ENCODE peak calls at places on chromosomes 7 and 10, in four cellular contexts. E is kidney epithelial cell; T is RCC 7860; Q is stimulated activated CD8-positive, alpha-beta memory T cell treated with anti-CD3 and anti-CD28 coated beads, Interleukin-4, amount 100 ng/mL, for 24 hours. N is an unnamed sample.

GRCh38 chr10:117391436-117392205 is 16.4 kb upstream of the PDZD8 start:
- DNase-seq in E (no peak), T (no peak), Q (no peak), N (no peak)

GRCh38 chr10:122152544-122152943 is 118.6 kb upstream of the BTBD16 start:
- DNase-seq in E (no peak), T (no peak), Q (no peak), N (no peak)

GRCh38 chr10:7710446-7710845 is 7.3 kb downstream of the ITIH2 start:
- DNase-seq in E (no peak), T (no peak), Q (no peak), N (no peak)

GRCh38 chr10:86497621-86498020 is 24.0 kb downstream of the WAPL start:
- DNase-seq in E (no peak), T (no peak), Q (no peak), N (no peak)

GRCh38 chr10:129898701-129899563 is 65.1 kb downstream of the EBF3 start:
- DNase-seq in E (no peak), T (no peak), Q (no peak), N (no peak)

GRCh38 chr7:37212526-37212925 is 236.1 kb downstream of the ELMO1 start:
- DNase-seq in E (no peak), T (no peak), Q (no peak), N (no peak)

GRCh38 chr7:55245271-55245723 is 119.8 kb upstream of the LANCL2 start:
- DNase-seq in E (peak), T (peak), Q (no peak), N (peak)

GRCh38 chr7:39565538-39565937 is 666 bp upstream of the YAE1 start:
- DNase-seq in E (no peak), T (no peak), Q (no peak), N (no peak)

GRCh38 chr7:36521911-36522310 is 132.2 kb downstream of the ANLN start:
- DNase-seq in E (no peak), T (no peak), Q (no peak), N (no peak)

GRCh38 chr10:124225029-124225467 is 131.7 kb upstream of the CHST15 start:
- DNase-seq in E (no peak), T (no peak), Q (no peak), N (no peak)

GRCh38 chr7:54709283-54709682 is 49.7 kb downstream of the SEC61G start:
- DNase-seq in E (no peak), T (no peak), Q (no peak), N (no peak)

GRCh38 chr7:2817456-2817855 is 26.7 kb downstream of the GNA12 start:
- DNase-seq in E (no peak), T (no peak), Q (no peak), N (no peak)

GRCh38 chr7:139783647-139784385 is 6.0 kb upstream of the HIPK2 start:
- DNase-seq in E (no peak), T (peak), Q (no peak), N (no peak)

GRCh38 chr7:91396-92158 is 100.8 kb upstream of the FAM20C start:
- DNase-seq in E (no peak), T (no peak), Q (no peak), N (no peak)

GRCh38 chr10:58064714-58065528 is 202.8 kb downstream of the IPMK start:
- DNase-seq in E (peak), T (peak), Q (no peak), N (peak)

GRCh38 chr7:129949292-129950133 is 3.2 kb downstream of the UBE2H start:
- DNase-seq in E (peak), T (peak), Q (no peak), N (peak)

GRCh38 chr10:49744091-49744685 is 17.9 kb downstream of the OGDHL start:
- DNase-seq in E (no peak), T (no peak), Q (no peak), N (no peak)

GRCh38 chr7:106205621-106206222 is 79.1 kb downstream of the NAMPT start:
- DNase-seq in E (no peak), T (peak), Q (no peak), N (no peak)

GRCh38 chr7:131859162-131859821 is 302.9 kb upstream of the PODXL start:
- DNase-seq in E (peak), T (peak), Q (peak), N (peak)

GRCh38 chr7:87702326-87702725 is 74.1 kb downstream of the RUNDC3B start:
- DNase-seq in E (no peak), T (peak), Q (no peak), N (no peak)

GRCh38 chr10:2701802-2702201 is 365.5 kb upstream of the PFKP start:
- DNase-seq in E (no peak), T (no peak), Q (no peak), N (no peak)

GRCh38 chr7:7554021-7554432 is 12.7 kb upstream of the MIOS start:
- DNase-seq in E (peak), T (no peak), Q (no peak), N (peak)

GRCh38 chr7:88523645-88524044 is 217.0 kb upstream of the STEAP4 start:
- DNase-seq in E (no peak), T (no peak), Q (no peak), N (no peak)

GRCh38 chr10:60816624-60817023 is 38.3 kb downstream of the CDK1 start:
- DNase-seq in E (no peak), T (peak), Q (no peak), N (no peak)

GRCh38 chr7:151088856-151089699 is 2.8 kb downstream of the AGAP3 start:
- DNase-seq in E (no peak), T (peak), Q (no peak), N (no peak)

GRCh38 chr7:34143397-34143796 is 238.1 kb downstream of the BMPER start:
- DNase-seq in E (no peak), T (no peak), Q (no peak), N (no peak)

GRCh38 chr7:3955751-3956696 is 655.0 kb downstream of the SDK1 start:
- DNase-seq in E (peak), T (peak), Q (no peak), N (peak)

GRCh38 chr7:128530855-128531104 is 54.2 kb downstream of the METTL2B start:
- DNase-seq in E (no peak), T (no peak), Q (no peak), N (no peak)

GRCh38 chr10:70743430-70743788 is 41.8 kb downstream of the TBATA start:
- DNase-seq in E (no peak), T (no peak), Q (no peak), N (no peak)

GRCh38 chr10:32650246-32650655 is 204.3 kb downstream of the CCDC7 start:
- DNase-seq in E (no peak), T (no peak), Q (no peak), N (no peak)

GRCh38 chr7:7539152-7539551 is 3.5 kb upstream of the COL28A1 start:
- DNase-seq in E (no peak), T (no peak), Q (no peak), N (no peak)

GRCh38 chr7:47449810-47450586 is 131.9 kb downstream of the TNS3 start:
- DNase-seq in E (no peak), T (peak), Q (no peak), N (peak)

GRCh38 chr7:44990520-44991023 is 9.4 kb upstream of the CCM2 start:
- DNase-seq in E (no peak), T (no peak), Q (no peak), N (no peak)

GRCh38 chr7:77320161-77320560 is 96.0 kb downstream of the GSAP start:
- DNase-seq in E (no peak), T (no peak), Q (no peak), N (no peak)